ENCODE peak calls at places on chromosomes 12 and 14, in six cellular contexts. K is left ventricle myocardium inferior, U is Panc1, B is tibial artery, D is breast epithelium, M is lower leg skin. W is an unnamed sample.

GRCh38 chr12:19201653-19202052 is 72.1 kb downstream of the PLEKHA5 start:
- DNase-seq in K (no peak), U (no peak), B (no peak), D (no peak), M (no peak), W (no peak)

GRCh38 chr12:103556890-103557667 is 30.0 kb upstream of the STAB2 start:
- DNase-seq in K (no peak), U (no peak), B (no peak), D (no peak), M (peak; percentile 60), W (no peak)

GRCh38 chr14:60863251-60863650 is 117.6 kb downstream of the TRMT5 start:
- DNase-seq in K (no peak), U (no peak), B (no peak), D (no peak), M (no peak), W (no peak)

GRCh38 chr14:105488781-105489606 is 2.1 kb upstream of the TEDC1 start:
- DNase-seq in K (peak; percentile 22), U (no peak), B (no peak), D (no peak), M (peak; percentile 42), W (no peak)

GRCh38 chr12:20624718-20625117 is 70.4 kb upstream of the SLCO1C1 start:
- DNase-seq in K (no peak), U (no peak), B (no peak), D (no peak), M (no peak), W (peak; percentile 33)

GRCh38 chr12:44464180-44464579 is 411.9 kb downstream of the NELL2 start:
- DNase-seq in K (no peak), U (no peak), B (no peak), D (no peak), M (no peak), W (no peak)

GRCh38 chr12:20629414-20630156 is 65.5 kb upstream of the SLCO1C1 start:
- DNase-seq in K (peak; percentile 21), U (no peak), B (peak; percentile 72), D (no peak), M (no peak), W (peak; percentile 59)

GRCh38 chr14:67569011-67569650 is 30.9 kb downstream of the PIGH start:
- DNase-seq in K (no peak), U (no peak), B (peak; percentile 64), D (no peak), M (no peak), W (no peak)

GRCh38 chr14:53714495-53715389 is 241.9 kb downstream of the BMP4 start:
- DNase-seq in K (no peak), U (no peak), B (no peak), D (no peak), M (no peak), W (no peak)

GRCh38 chr14:53792909-53793308 is 163.7 kb downstream of the BMP4 start:
- DNase-seq in K (no peak), U (no peak), B (no peak), D (no peak), M (no peak), W (no peak)

GRCh38 chr14:31057035-31057434 is 30.9 kb upstream of the STRN3 start:
- DNase-seq in K (no peak), U (no peak), B (no peak), D (no peak), M (no peak), W (no peak)

GRCh38 chr12:72876092-72876491 is 603.9 kb downstream of the TRHDE start:
- DNase-seq in K (no peak), U (no peak), B (no peak), D (no peak), M (no peak), W (no peak)

GRCh38 chr12:111643428-111643826 is 42.3 kb downstream of the BRAP start:
- DNase-seq in K (no peak), U (no peak), B (peak; percentile 78), D (no peak), M (no peak), W (peak; percentile 55)

GRCh38 chr12:79124385-79124784 is 259.8 kb downstream of the SYT1 start:
- DNase-seq in K (no peak), U (no peak), B (no peak), D (no peak), M (no peak), W (no peak)

GRCh38 chr14:105856676-105857222 is 330.4 kb downstream of the TMEM121 start:
- DNase-seq in K (no peak), U (no peak), B (peak; percentile 58), D (no peak), M (no peak), W (no peak)

GRCh38 chr14:94586635-94587034 is 5.4 kb downstream of the SERPINA5 start:
- DNase-seq in K (no peak), U (no peak), B (no peak), D (no peak), M (no peak), W (no peak)

GRCh38 chr12:127677537-127678131 is 589.3 kb upstream of the TMEM132C start:
- DNase-seq in K (peak; percentile 41), U (peak; percentile 24), B (peak; percentile 74), D (peak; percentile 27), M (peak; percentile 61), W (peak; percentile 90)

GRCh38 chr12:76784600-76785051 is 20.7 kb downstream of the ZDHHC17 start:
- DNase-seq in K (no peak), U (no peak), B (no peak), D (no peak), M (no peak), W (no peak)

GRCh38 chr14:69107407-69108003 is 45.4 kb downstream of the DCAF5 start:
- DNase-seq in K (no peak), U (peak; percentile 48), B (no peak), D (peak; percentile 44), M (peak; percentile 45), W (peak; percentile 78)

GRCh38 chr12:8692573-8692972 is 5.2 kb upstream of the RIMKLB start:
- DNase-seq in K (no peak), U (no peak), B (peak; percentile 84), D (peak; percentile 33), M (no peak), W (peak; percentile 78)
- TF ChIP-seq CTCF in K (no peak), U (no peak), B (no peak), D (no peak), M (no peak), W (no peak)

GRCh38 chr14:102297436-102298170 is 7.4 kb downstream of the MOK start:
- DNase-seq in K (no peak), U (no peak), B (no peak), D (no peak), M (no peak), W (no peak)

GRCh38 chr14:102293784-102294183 is 11.2 kb downstream of the MOK start:
- DNase-seq in K (no peak), U (no peak), B (no peak), D (no peak), M (no peak), W (no peak)

GRCh38 chr14:102292446-102292845 is 12.5 kb downstream of the MOK start:
- DNase-seq in K (no peak), U (no peak), B (no peak), D (no peak), M (no peak), W (peak; percentile 29)

DNA sequence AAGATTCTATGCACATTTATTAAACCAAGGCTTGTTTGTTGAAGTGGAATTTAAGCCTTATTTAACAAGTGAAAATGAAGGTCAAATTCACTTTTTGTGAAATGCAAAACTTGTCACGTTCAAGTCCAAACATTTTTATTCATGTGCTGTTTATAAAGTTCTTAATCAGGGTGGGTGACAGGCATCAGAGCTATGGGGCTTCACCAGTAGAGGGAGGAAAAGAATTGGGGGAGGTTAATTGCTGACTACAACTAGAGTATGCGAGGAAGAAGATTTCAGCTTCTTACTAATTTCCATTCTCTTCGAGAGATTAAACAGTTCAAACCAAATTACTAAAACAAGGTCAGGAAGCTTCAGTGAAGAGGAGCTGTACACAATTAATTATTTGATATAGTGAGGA is 9.7 kb downstream of the MOK start:
- DNase-seq in K (no peak), U (no peak), B (no peak), D (no peak), M (no peak), W (no peak)
- TF ChIP-seq CTCF in K (peak; percentile 37), U (no peak), B (no peak), D (no peak), M (no peak), W (peak; percentile 4)

GRCh38 chr14:64937821-64938193 is 4.7 kb downstream of the GPX2 start:
- DNase-seq in K (no peak), U (no peak), B (no peak), D (no peak), M (no peak), W (no peak)
- TF ChIP-seq CTCF in K (peak; percentile 49), U (peak; percentile 32), B (peak; percentile 40), D (peak; percentile 22), M (no peak), W (peak; percentile 28)

GRCh38 chr12:123384994-123385376 is 1.1 kb downstream of the KMT5A start:
- DNase-seq in K (no peak), U (no peak), B (no peak), D (no peak), M (no peak), W (no peak)
- TF ChIP-seq CTCF in K (no peak), U (no peak), B (no peak), D (no peak), M (no peak), W (no peak)

GRCh38 chr12:52380271-52380694 is 5.2 kb downstream of the KRT84 start:
- DNase-seq in K (no peak), U (no peak), B (no peak), D (peak; percentile 57), M (no peak), W (peak; percentile 48)
- TF ChIP-seq CTCF in K (peak; percentile 64), U (peak; percentile 88), B (peak; percentile 14), D (peak; percentile 35), M (no peak), W (peak; percentile 45)

GRCh38 chr12:107761502-107761904 is 566 bp upstream of the PRDM4 start:
- DNase-seq in K (no peak), U (no peak), B (no peak), D (no peak), M (no peak), W (peak; percentile 23)

GRCh38 chr12:107759410-107759809 is 1.5 kb downstream of the PRDM4 start:
- DNase-seq in K (no peak), U (no peak), B (no peak), D (no peak), M (no peak), W (peak; percentile 89)

GRCh38 chr12:107760207-107760816 is 625 bp downstream of the PRDM4 start:
- DNase-seq in K (no peak), U (no peak), B (peak; percentile 69), D (peak; percentile 18), M (peak; percentile 22), W (peak; percentile 54)

GRCh38 chr12:107762874-107763273 is 1.9 kb upstream of the PRDM4 start:
- DNase-seq in K (no peak), U (no peak), B (no peak), D (no peak), M (no peak), W (no peak)

DNA sequence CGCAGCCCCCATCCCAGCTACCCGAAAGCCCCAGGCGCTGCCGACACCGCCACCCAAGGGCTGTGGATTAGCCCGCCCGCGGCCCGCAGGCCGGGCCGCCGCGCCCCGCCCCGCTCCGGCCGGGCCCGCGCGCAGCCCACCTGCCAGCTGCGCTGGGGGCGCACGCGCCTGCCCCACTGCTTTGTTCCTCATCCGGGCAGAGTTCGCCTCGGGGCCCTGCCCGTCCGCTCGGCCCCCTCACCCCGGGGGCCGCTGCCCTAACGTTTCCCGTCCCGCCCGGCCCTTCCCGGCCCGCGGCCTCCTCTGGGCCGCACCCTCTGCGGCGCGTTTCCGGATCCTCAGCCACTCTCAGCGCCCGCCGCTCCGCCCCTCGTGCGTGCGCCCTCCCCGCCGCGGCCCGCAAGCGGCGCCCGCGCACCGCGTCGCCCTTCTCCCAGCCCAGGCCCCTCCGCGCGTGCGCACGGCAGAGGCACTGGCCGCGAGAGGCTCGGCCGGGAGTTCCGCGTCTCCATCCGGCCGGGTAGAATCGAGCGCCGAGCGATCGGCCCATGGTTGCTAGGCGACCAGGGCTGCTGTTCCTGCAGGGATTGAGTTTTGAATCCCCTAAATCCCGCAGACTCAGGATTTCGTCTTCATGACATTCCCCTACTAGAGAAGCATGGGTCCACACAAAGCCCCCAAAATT is at the start of gene PRDM4:
- DNase-seq in K (peak; percentile 93), U (peak; percentile 52), B (peak; percentile 97), D (peak; percentile 92), M (peak; percentile 87), W (peak; percentile 99)
- TF ChIP-seq CTCF in K (peak; percentile 49), U (peak; percentile 77), B (peak; percentile 26), D (no peak), M (no peak), W (peak; percentile 41)